ENCODE peak calls at places on chromosomes 5 and 9, in ten cellular contexts. One of them, this sample, is unnamed.
A peak's percentile ranks its signal among the peaks of the same experiment; 100 is the strongest.

GRCh38 chr9:127796225-127796813 is 6.4 kb upstream of the FPGS start:
- DNase-seq in CD8-positive, alpha-beta T cell: no peak
- DNase-seq in IMR-90: peak; percentile 38
- DNase-seq in right atrium auricular region: no peak
- DNase-seq in neural progenitor cell: no peak
- DNase-seq in ovary: peak; percentile 92
- DNase-seq in astrocyte: peak; percentile 41
- DNase-seq in psoas muscle: peak; percentile 78
- DNase-seq in heart right ventricle: no peak
- DNase-seq in body of pancreas: peak; percentile 89
- DNase-seq in this sample: no peak

GRCh38 chr5:89255845-89256463 is 373.0 kb upstream of the MEF2C start:
- DNase-seq in neural progenitor cell: peak; percentile 5
- DNase-seq in right atrium auricular region: no peak
- DNase-seq in CD8-positive, alpha-beta T cell: no peak
- DNase-seq in astrocyte: peak; percentile 77
- DNase-seq in heart right ventricle: no peak
- DNase-seq in body of pancreas: no peak
- DNase-seq in IMR-90: peak; percentile 82
- DNase-seq in psoas muscle: no peak
- DNase-seq in ovary: no peak
- DNase-seq in this sample: no peak

GRCh38 chr9:68500457-68501158 is 40.1 kb downstream of the TMEM252 start:
- DNase-seq in neural progenitor cell: no peak
- DNase-seq in heart right ventricle: no peak
- DNase-seq in IMR-90: peak; percentile 70
- DNase-seq in astrocyte: peak; percentile 66
- DNase-seq in right atrium auricular region: no peak
- DNase-seq in ovary: no peak
- DNase-seq in psoas muscle: no peak
- DNase-seq in body of pancreas: no peak
- DNase-seq in CD8-positive, alpha-beta T cell: no peak
- DNase-seq in this sample: no peak

GRCh38 chr9:35172878-35173277 is 11.1 kb downstream of the UNC13B start:
- DNase-seq in heart right ventricle: no peak
- DNase-seq in IMR-90: no peak
- DNase-seq in CD8-positive, alpha-beta T cell: no peak
- DNase-seq in right atrium auricular region: no peak
- DNase-seq in neural progenitor cell: no peak
- DNase-seq in body of pancreas: no peak
- DNase-seq in astrocyte: no peak
- DNase-seq in ovary: no peak
- DNase-seq in psoas muscle: no peak
- DNase-seq in this sample: no peak

GRCh38 chr9:136274786-136275654 is 28.9 kb downstream of the CCDC187 start:
- DNase-seq in body of pancreas: no peak
- DNase-seq in astrocyte: no peak
- DNase-seq in neural progenitor cell: no peak
- DNase-seq in CD8-positive, alpha-beta T cell: no peak
- DNase-seq in ovary: no peak
- DNase-seq in IMR-90: no peak
- DNase-seq in psoas muscle: no peak
- DNase-seq in right atrium auricular region: no peak
- DNase-seq in heart right ventricle: no peak
- DNase-seq in this sample: no peak

GRCh38 chr9:19127881-19128719 is 808 bp upstream of the PLIN2 start:
- DNase-seq in psoas muscle: no peak
- DNase-seq in body of pancreas: peak; percentile 19
- DNase-seq in ovary: peak; percentile 46
- DNase-seq in right atrium auricular region: no peak
- DNase-seq in astrocyte: no peak
- DNase-seq in neural progenitor cell: peak; percentile 77
- DNase-seq in IMR-90: no peak
- DNase-seq in heart right ventricle: peak; percentile 37
- DNase-seq in CD8-positive, alpha-beta T cell: peak; percentile 7
- DNase-seq in this sample: peak; percentile 72

GRCh38 chr5:71910741-71911140 is 191.7 kb downstream of the CARTPT start:
- DNase-seq in IMR-90: peak; percentile 37
- DNase-seq in neural progenitor cell: no peak
- DNase-seq in CD8-positive, alpha-beta T cell: no peak
- DNase-seq in body of pancreas: no peak
- DNase-seq in psoas muscle: no peak
- DNase-seq in ovary: no peak
- DNase-seq in right atrium auricular region: no peak
- DNase-seq in astrocyte: no peak
- DNase-seq in heart right ventricle: no peak
- DNase-seq in this sample: no peak

GRCh38 chr5:171850354-171850947 is 64.8 kb downstream of the SMIM23 start:
- DNase-seq in CD8-positive, alpha-beta T cell: no peak
- DNase-seq in neural progenitor cell: peak; percentile 85
- DNase-seq in heart right ventricle: no peak
- DNase-seq in IMR-90: no peak
- DNase-seq in psoas muscle: no peak
- DNase-seq in right atrium auricular region: no peak
- DNase-seq in astrocyte: no peak
- DNase-seq in ovary: no peak
- DNase-seq in body of pancreas: no peak
- DNase-seq in this sample: no peak

GRCh38 chr5:36882250-36882649 is 5.7 kb downstream of the NIPBL start:
- DNase-seq in heart right ventricle: no peak
- DNase-seq in astrocyte: no peak
- DNase-seq in IMR-90: no peak
- DNase-seq in psoas muscle: no peak
- DNase-seq in ovary: no peak
- DNase-seq in neural progenitor cell: no peak
- DNase-seq in body of pancreas: no peak
- DNase-seq in right atrium auricular region: no peak
- DNase-seq in CD8-positive, alpha-beta T cell: no peak
- DNase-seq in this sample: no peak

GRCh38 chr9:130607640-130608420 is 28.5 kb downstream of the FUBP3 start:
- DNase-seq in psoas muscle: no peak
- DNase-seq in heart right ventricle: no peak
- DNase-seq in body of pancreas: no peak
- DNase-seq in IMR-90: peak; percentile 67
- DNase-seq in right atrium auricular region: no peak
- DNase-seq in CD8-positive, alpha-beta T cell: no peak
- DNase-seq in neural progenitor cell: no peak
- DNase-seq in ovary: no peak
- DNase-seq in astrocyte: peak; percentile 35
- DNase-seq in this sample: no peak

GRCh38 chr9:133591985-133592384 is 17.2 kb downstream of the FAM163B start:
- DNase-seq in IMR-90: no peak
- DNase-seq in ovary: no peak
- DNase-seq in astrocyte: no peak
- DNase-seq in right atrium auricular region: no peak
- DNase-seq in psoas muscle: no peak
- DNase-seq in CD8-positive, alpha-beta T cell: no peak
- DNase-seq in body of pancreas: no peak
- DNase-seq in heart right ventricle: no peak
- DNase-seq in neural progenitor cell: no peak
- DNase-seq in this sample: no peak

GRCh38 chr9:133587466-133587865 is 21.7 kb downstream of the FAM163B start:
- DNase-seq in neural progenitor cell: no peak
- DNase-seq in ovary: no peak
- DNase-seq in psoas muscle: no peak
- DNase-seq in IMR-90: no peak
- DNase-seq in CD8-positive, alpha-beta T cell: no peak
- DNase-seq in heart right ventricle: no peak
- DNase-seq in right atrium auricular region: no peak
- DNase-seq in astrocyte: no peak
- DNase-seq in body of pancreas: no peak
- DNase-seq in this sample: no peak

GRCh38 chr9:133590231-133590855 is 18.8 kb downstream of the FAM163B start:
- DNase-seq in psoas muscle: no peak
- DNase-seq in right atrium auricular region: no peak
- DNase-seq in heart right ventricle: no peak
- DNase-seq in ovary: no peak
- DNase-seq in astrocyte: no peak
- DNase-seq in neural progenitor cell: no peak
- DNase-seq in CD8-positive, alpha-beta T cell: no peak
- DNase-seq in IMR-90: no peak
- DNase-seq in body of pancreas: no peak
- DNase-seq in this sample: no peak

GRCh38 chr9:133591116-133591910 is 17.9 kb downstream of the FAM163B start:
- DNase-seq in body of pancreas: no peak
- DNase-seq in right atrium auricular region: no peak
- DNase-seq in ovary: no peak
- DNase-seq in CD8-positive, alpha-beta T cell: no peak
- DNase-seq in IMR-90: no peak
- DNase-seq in heart right ventricle: no peak
- DNase-seq in psoas muscle: no peak
- DNase-seq in astrocyte: no peak
- DNase-seq in neural progenitor cell: no peak
- DNase-seq in this sample: no peak

GRCh38 chr9:133589454-133590227 is 19.5 kb downstream of the FAM163B start:
- DNase-seq in CD8-positive, alpha-beta T cell: no peak
- DNase-seq in heart right ventricle: no peak
- DNase-seq in ovary: no peak
- DNase-seq in body of pancreas: no peak
- DNase-seq in psoas muscle: no peak
- DNase-seq in neural progenitor cell: peak; percentile 45
- DNase-seq in right atrium auricular region: no peak
- DNase-seq in astrocyte: no peak
- DNase-seq in IMR-90: no peak
- DNase-seq in this sample: no peak
- TF ChIP-seq CTCF in CD8-positive, alpha-beta T cell: peak; percentile 31
- TF ChIP-seq CTCF in heart right ventricle: peak; percentile 44
- TF ChIP-seq CTCF in ovary: no peak
- TF ChIP-seq CTCF in body of pancreas: peak; percentile 31
- TF ChIP-seq CTCF in psoas muscle: peak; percentile 16
- TF ChIP-seq CTCF in neural progenitor cell: peak; percentile 68
- TF ChIP-seq CTCF in right atrium auricular region: no peak
- TF ChIP-seq CTCF in astrocyte: peak; percentile 17
- TF ChIP-seq CTCF in IMR-90: no peak
- TF ChIP-seq CTCF in this sample: peak; percentile 25

DNA sequence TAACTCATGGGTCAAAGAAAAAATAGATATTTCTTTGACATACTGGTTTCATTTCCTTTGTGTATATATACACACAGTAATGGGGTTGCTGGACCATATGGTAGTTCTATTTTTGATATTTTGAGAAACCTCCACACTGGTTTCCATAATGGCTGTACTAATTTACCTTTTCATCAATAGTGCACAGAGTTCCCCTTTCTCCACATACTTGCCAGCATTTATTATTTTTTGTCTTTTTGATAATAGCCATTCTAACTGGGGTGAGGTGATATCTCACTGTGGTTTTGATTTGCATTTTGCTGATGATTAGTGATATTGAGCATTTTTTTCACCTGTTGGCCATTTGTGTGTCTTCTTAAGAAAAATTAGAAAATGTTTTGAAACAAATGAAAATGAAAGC is 78.4 kb upstream of the CKMT2 start:
- DNase-seq in body of pancreas: no peak
- DNase-seq in heart right ventricle: no peak
- DNase-seq in right atrium auricular region: no peak
- DNase-seq in neural progenitor cell: no peak
- DNase-seq in psoas muscle: no peak
- DNase-seq in astrocyte: no peak
- DNase-seq in ovary: no peak
- DNase-seq in CD8-positive, alpha-beta T cell: no peak
- DNase-seq in IMR-90: no peak
- DNase-seq in this sample: no peak
- H3K4me3 ChIP-seq in body of pancreas: no peak overlapping the region
- H3K4me3 ChIP-seq in heart right ventricle: no peak overlapping the region
- H3K4me3 ChIP-seq in right atrium auricular region: no peak overlapping the region
- H3K4me3 ChIP-seq in neural progenitor cell: no peak overlapping the region
- H3K4me3 ChIP-seq in psoas muscle: no peak overlapping the region
- H3K4me3 ChIP-seq in astrocyte: no peak overlapping the region
- H3K4me3 ChIP-seq in ovary: no peak overlapping the region
- H3K4me3 ChIP-seq in CD8-positive, alpha-beta T cell: no peak overlapping the region
- H3K4me3 ChIP-seq in IMR-90: no peak overlapping the region
- H3K4me3 ChIP-seq in this sample: no peak overlapping the region

GRCh38 chr9:104071589-104071988 is 22.5 kb upstream of the SMC2 start:
- DNase-seq in body of pancreas: no peak
- DNase-seq in IMR-90: no peak
- DNase-seq in CD8-positive, alpha-beta T cell: no peak
- DNase-seq in astrocyte: no peak
- DNase-seq in right atrium auricular region: no peak
- DNase-seq in heart right ventricle: no peak
- DNase-seq in ovary: no peak
- DNase-seq in psoas muscle: no peak
- DNase-seq in neural progenitor cell: no peak
- DNase-seq in this sample: no peak

GRCh38 chr9:104073770-104074133 is 20.4 kb upstream of the SMC2 start:
- DNase-seq in CD8-positive, alpha-beta T cell: no peak
- DNase-seq in psoas muscle: no peak
- DNase-seq in astrocyte: no peak
- DNase-seq in ovary: no peak
- DNase-seq in neural progenitor cell: no peak
- DNase-seq in body of pancreas: peak; percentile 25
- DNase-seq in IMR-90: no peak
- DNase-seq in right atrium auricular region: no peak
- DNase-seq in heart right ventricle: no peak
- DNase-seq in this sample: no peak

GRCh38 chr9:104075801-104076753 is 18.0 kb upstream of the SMC2 start:
- DNase-seq in neural progenitor cell: no peak
- DNase-seq in psoas muscle: no peak
- DNase-seq in ovary: no peak
- DNase-seq in IMR-90: peak; percentile 66
- DNase-seq in astrocyte: peak; percentile 65
- DNase-seq in heart right ventricle: no peak
- DNase-seq in CD8-positive, alpha-beta T cell: no peak
- DNase-seq in right atrium auricular region: no peak
- DNase-seq in body of pancreas: no peak
- DNase-seq in this sample: no peak

GRCh38 chr9:104074876-104075275 is 19.2 kb upstream of the SMC2 start:
- DNase-seq in ovary: no peak
- DNase-seq in body of pancreas: no peak
- DNase-seq in heart right ventricle: no peak
- DNase-seq in CD8-positive, alpha-beta T cell: no peak
- DNase-seq in neural progenitor cell: no peak
- DNase-seq in psoas muscle: no peak
- DNase-seq in IMR-90: peak; percentile 84
- DNase-seq in astrocyte: peak; percentile 82
- DNase-seq in right atrium auricular region: no peak
- DNase-seq in this sample: no peak

GRCh38 chr9:104073098-104073769 is 20.9 kb upstream of the SMC2 start:
- DNase-seq in body of pancreas: no peak
- DNase-seq in ovary: no peak
- DNase-seq in right atrium auricular region: no peak
- DNase-seq in CD8-positive, alpha-beta T cell: no peak
- DNase-seq in neural progenitor cell: no peak
- DNase-seq in astrocyte: no peak
- DNase-seq in heart right ventricle: no peak
- DNase-seq in psoas muscle: no peak
- DNase-seq in IMR-90: no peak
- DNase-seq in this sample: no peak
- H3K27ac ChIP-seq in body of pancreas: no peak overlapping the region
- H3K27ac ChIP-seq in ovary: no peak overlapping the region
- H3K27ac ChIP-seq in right atrium auricular region: no peak overlapping the region
- H3K27ac ChIP-seq in CD8-positive, alpha-beta T cell: no peak overlapping the region
- H3K27ac ChIP-seq in neural progenitor cell: no peak overlapping the region
- H3K27ac ChIP-seq in astrocyte: no peak overlapping the region
- H3K27ac ChIP-seq in heart right ventricle: peak overlapping the region; percentile 30
- H3K27ac ChIP-seq in psoas muscle: no peak overlapping the region
- H3K27ac ChIP-seq in IMR-90: no peak overlapping the region
- H3K27ac ChIP-seq in this sample: no peak overlapping the region

DNA sequence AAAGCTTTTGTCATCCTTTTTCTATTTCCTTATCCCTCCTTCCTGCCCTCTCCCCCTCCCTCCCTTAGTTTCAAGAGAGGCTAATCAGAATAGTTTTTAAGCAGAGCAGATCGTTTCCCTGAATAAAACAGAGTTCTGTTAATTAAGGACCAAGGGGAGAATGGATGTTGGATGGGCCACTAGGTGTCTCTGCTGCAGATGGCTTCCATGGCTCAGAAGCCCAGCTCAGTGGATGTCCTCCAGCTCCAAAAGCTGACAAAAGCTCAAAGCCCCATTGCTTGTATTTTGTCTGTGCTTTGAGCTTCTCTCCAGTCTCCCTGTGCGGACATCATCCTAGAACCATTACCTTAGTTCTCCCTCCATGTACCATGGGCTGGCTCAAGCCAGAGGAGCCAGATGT is 21.0 kb upstream of the NPR3 start:
- DNase-seq in psoas muscle: no peak
- DNase-seq in ovary: no peak
- DNase-seq in heart right ventricle: no peak
- DNase-seq in IMR-90: no peak
- DNase-seq in body of pancreas: no peak
- DNase-seq in neural progenitor cell: no peak
- DNase-seq in astrocyte: no peak
- DNase-seq in CD8-positive, alpha-beta T cell: no peak
- DNase-seq in right atrium auricular region: no peak
- DNase-seq in this sample: no peak
- TF ChIP-seq CTCF in psoas muscle: peak; percentile 7
- TF ChIP-seq CTCF in ovary: no peak
- TF ChIP-seq CTCF in heart right ventricle: no peak
- TF ChIP-seq CTCF in IMR-90: peak; percentile 16
- TF ChIP-seq CTCF in body of pancreas: no peak
- TF ChIP-seq CTCF in neural progenitor cell: peak; percentile 16
- TF ChIP-seq CTCF in astrocyte: peak; percentile 3
- TF ChIP-seq CTCF in CD8-positive, alpha-beta T cell: no peak
- TF ChIP-seq CTCF in right atrium auricular region: no peak
- TF ChIP-seq CTCF in this sample: peak; percentile 9